ENCODE peak calls at places on chromosome 14, in six cellular contexts. One of them, this sample, is unnamed.

GRCh38 chr14:102472815-102473158 is 36.8 kb downstream of the ANKRD9 start:
- DNase-seq in A549: no peak
- DNase-seq in Right ventricle myocardium superior: no peak
- DNase-seq in AG10803: no peak
- DNase-seq in activated T-helper 1 cell treated with Interleukin-2 at 50 U/mL for 16 hours: no peak
- DNase-seq in amygdala: no peak
- DNase-seq in this sample: no peak

GRCh38 chr14:35687335-35687939 is 121.7 kb downstream of the RALGAPA1 start:
- DNase-seq in A549: peak
- DNase-seq in Right ventricle myocardium superior: no peak
- DNase-seq in AG10803: peak
- DNase-seq in activated T-helper 1 cell treated with Interleukin-2 at 50 U/mL for 16 hours: no peak
- DNase-seq in amygdala: no peak
- DNase-seq in this sample: no peak

GRCh38 chr14:93023039-93023438 is 92.7 kb downstream of the ITPK1 start:
- DNase-seq in A549: peak
- DNase-seq in Right ventricle myocardium superior: peak
- DNase-seq in AG10803: no peak
- DNase-seq in activated T-helper 1 cell treated with Interleukin-2 at 50 U/mL for 16 hours: no peak
- DNase-seq in amygdala: no peak
- DNase-seq in this sample: no peak

GRCh38 chr14:103628221-103628683 is 759 bp upstream of the KLC1 start:
- DNase-seq in A549: peak
- DNase-seq in Right ventricle myocardium superior: peak
- DNase-seq in AG10803: peak
- DNase-seq in activated T-helper 1 cell treated with Interleukin-2 at 50 U/mL for 16 hours: no peak
- DNase-seq in amygdala: peak
- DNase-seq in this sample: peak

GRCh38 chr14:79161576-79161975 is 991.4 kb downstream of the NRXN3 start:
- DNase-seq in A549: peak
- DNase-seq in Right ventricle myocardium superior: no peak
- DNase-seq in AG10803: peak
- DNase-seq in activated T-helper 1 cell treated with Interleukin-2 at 50 U/mL for 16 hours: no peak
- DNase-seq in amygdala: no peak
- DNase-seq in this sample: no peak

GRCh38 chr14:75952489-75952888 is 29.3 kb downstream of the TGFB3 start:
- DNase-seq in A549: no peak
- DNase-seq in Right ventricle myocardium superior: no peak
- DNase-seq in AG10803: no peak
- DNase-seq in activated T-helper 1 cell treated with Interleukin-2 at 50 U/mL for 16 hours: no peak
- DNase-seq in amygdala: no peak
- DNase-seq in this sample: no peak

GRCh38 chr14:36655963-36656768 is 5.5 kb upstream of the PAX9 start:
- DNase-seq in A549: peak
- DNase-seq in Right ventricle myocardium superior: no peak
- DNase-seq in AG10803: no peak
- DNase-seq in activated T-helper 1 cell treated with Interleukin-2 at 50 U/mL for 16 hours: no peak
- DNase-seq in amygdala: no peak
- DNase-seq in this sample: no peak

GRCh38 chr14:36647827-36648753 is 13.6 kb upstream of the PAX9 start:
- DNase-seq in A549: peak
- DNase-seq in Right ventricle myocardium superior: no peak
- DNase-seq in AG10803: peak
- DNase-seq in activated T-helper 1 cell treated with Interleukin-2 at 50 U/mL for 16 hours: no peak
- DNase-seq in amygdala: no peak
- DNase-seq in this sample: no peak

GRCh38 chr14:24298892-24299254 is 707 bp downstream of the DHRS1 start:
- DNase-seq in A549: peak
- DNase-seq in Right ventricle myocardium superior: no peak
- DNase-seq in AG10803: peak
- DNase-seq in activated T-helper 1 cell treated with Interleukin-2 at 50 U/mL for 16 hours: no peak
- DNase-seq in amygdala: peak
- DNase-seq in this sample: no peak